ENCODE peak calls at places on chromosomes 13 and 19, in four cellular contexts. W is left ventricle myocardium inferior, I is uterus, T is cardiac muscle cell. A is an unnamed sample.

GRCh38 chr13:107250626-107251025 is 682.7 kb upstream of the ARGLU1 start:
- DNase-seq in W (no peak), I (no peak), T (no peak), A (no peak)

GRCh38 chr19:7904074-7905020 is 670 bp downstream of the MAP2K7 start:
- DNase-seq in W (no peak), I (peak), T (peak), A (peak)

GRCh38 chr13:24630851-24631341 is 49.3 kb upstream of the ATP12A start:
- DNase-seq in W (no peak), I (no peak), T (peak), A (no peak)

GRCh38 chr13:23621316-23621645 is 51.1 kb downstream of the TNFRSF19 start:
- DNase-seq in W (no peak), I (no peak), T (no peak), A (no peak)

GRCh38 chr19:6717441-6717971 is 2.9 kb downstream of the C3 start:
- DNase-seq in W (no peak), I (no peak), T (no peak), A (no peak)

GRCh38 chr19:38793186-38793585 is 4.2 kb downstream of the LGALS7B start:
- DNase-seq in W (no peak), I (no peak), T (no peak), A (no peak)

GRCh38 chr13:87684850-87685735 is 13.9 kb downstream of the SLITRK5 start:
- DNase-seq in W (no peak), I (no peak), T (no peak), A (no peak)

GRCh38 chr13:35690546-35690945 is 214.1 kb upstream of the MAB21L1 start:
- DNase-seq in W (no peak), I (no peak), T (no peak), A (peak)

GRCh38 chr13:78586706-78587105 is 16.6 kb downstream of the POU4F1 start:
- DNase-seq in W (no peak), I (no peak), T (peak), A (peak)

DNA sequence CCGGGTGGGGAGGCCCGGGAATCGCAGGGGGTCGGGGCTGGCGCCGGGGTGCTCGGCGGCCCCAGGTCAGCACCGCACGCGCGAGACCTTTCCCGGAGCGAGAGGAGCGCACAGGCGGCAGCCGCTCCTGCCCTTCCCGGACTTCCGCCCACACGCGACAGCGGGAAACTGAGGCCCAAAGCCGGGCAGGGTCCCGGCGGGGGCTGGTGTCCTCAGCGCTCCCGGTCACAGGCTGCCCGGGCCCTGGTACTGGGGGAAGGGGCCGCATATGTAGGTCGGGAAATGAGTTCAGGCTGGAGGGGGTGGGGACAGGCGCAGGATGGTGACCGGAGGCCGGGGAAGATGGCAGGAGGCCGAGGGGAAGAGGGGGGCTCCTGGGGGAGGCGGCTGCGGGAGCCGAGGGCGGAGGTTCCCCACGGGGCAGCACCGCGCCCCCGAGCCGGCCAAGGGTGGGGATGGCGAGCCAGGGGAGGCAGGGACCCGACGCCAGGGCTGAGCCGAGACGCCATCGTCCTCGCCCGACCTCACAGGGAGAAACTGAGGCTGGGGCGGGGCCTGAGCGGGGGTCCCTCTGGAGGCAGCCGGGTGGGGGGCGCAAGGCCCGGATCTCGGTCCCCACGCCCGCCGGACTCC is 662 bp downstream of the CBARP start:
- DNase-seq in W (no peak), I (peak), T (no peak), A (peak)
- H3K4me3 ChIP-seq in W (peak), I (peak), T (peak), A (peak)

GRCh38 chr19:30791116-30791515 is 418.9 kb downstream of the ZNF536 start:
- DNase-seq in W (no peak), I (peak), T (no peak), A (no peak)

GRCh38 chr19:30790048-30790680 is 418.0 kb downstream of the ZNF536 start:
- DNase-seq in W (no peak), I (no peak), T (no peak), A (no peak)

GRCh38 chr19:30795727-30796126 is 423.5 kb downstream of the ZNF536 start:
- DNase-seq in W (no peak), I (no peak), T (no peak), A (no peak)

GRCh38 chr19:30788105-30788765 is 416.1 kb downstream of the ZNF536 start:
- DNase-seq in W (no peak), I (no peak), T (no peak), A (peak)

GRCh38 chr19:30792561-30793505 is 420.6 kb downstream of the ZNF536 start:
- DNase-seq in W (no peak), I (no peak), T (no peak), A (peak)
- H3K4me3 ChIP-seq in W (no peak), I (no peak), T (no peak), A (no peak)

DNA sequence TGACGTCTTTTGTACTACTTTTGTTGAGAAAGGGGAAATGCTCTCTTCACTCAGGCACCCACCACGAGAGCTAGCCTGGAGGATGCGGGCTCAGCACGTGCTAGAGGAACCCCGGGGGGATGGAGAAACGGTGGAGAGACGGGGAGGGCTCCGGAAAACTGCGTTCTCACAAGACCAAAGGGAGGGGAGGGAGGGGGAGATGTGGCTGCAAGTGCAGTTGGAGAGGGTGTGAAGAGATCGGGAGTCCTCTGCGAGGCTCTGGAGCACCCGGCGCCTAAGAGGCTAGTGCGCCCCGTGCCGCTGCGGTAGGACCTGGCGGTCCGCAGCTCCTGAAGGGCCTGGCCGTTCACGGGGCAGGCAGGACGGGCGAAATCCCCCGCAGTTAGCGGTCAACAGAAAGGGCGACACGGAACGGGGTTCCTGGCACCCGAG is 43.4 kb upstream of the XPO4 start:
- DNase-seq in W (peak), I (no peak), T (peak), A (peak)
- H3K4me3 ChIP-seq in W (peak), I (no peak), T (no peak), A (no peak)

GRCh38 chr13:44191103-44191502 is 182.5 kb upstream of the SERP2 start:
- DNase-seq in W (no peak), I (no peak), T (no peak), A (no peak)
- H3K4me3 ChIP-seq in W (peak), I (no peak), T (no peak), A (no peak)

DNA sequence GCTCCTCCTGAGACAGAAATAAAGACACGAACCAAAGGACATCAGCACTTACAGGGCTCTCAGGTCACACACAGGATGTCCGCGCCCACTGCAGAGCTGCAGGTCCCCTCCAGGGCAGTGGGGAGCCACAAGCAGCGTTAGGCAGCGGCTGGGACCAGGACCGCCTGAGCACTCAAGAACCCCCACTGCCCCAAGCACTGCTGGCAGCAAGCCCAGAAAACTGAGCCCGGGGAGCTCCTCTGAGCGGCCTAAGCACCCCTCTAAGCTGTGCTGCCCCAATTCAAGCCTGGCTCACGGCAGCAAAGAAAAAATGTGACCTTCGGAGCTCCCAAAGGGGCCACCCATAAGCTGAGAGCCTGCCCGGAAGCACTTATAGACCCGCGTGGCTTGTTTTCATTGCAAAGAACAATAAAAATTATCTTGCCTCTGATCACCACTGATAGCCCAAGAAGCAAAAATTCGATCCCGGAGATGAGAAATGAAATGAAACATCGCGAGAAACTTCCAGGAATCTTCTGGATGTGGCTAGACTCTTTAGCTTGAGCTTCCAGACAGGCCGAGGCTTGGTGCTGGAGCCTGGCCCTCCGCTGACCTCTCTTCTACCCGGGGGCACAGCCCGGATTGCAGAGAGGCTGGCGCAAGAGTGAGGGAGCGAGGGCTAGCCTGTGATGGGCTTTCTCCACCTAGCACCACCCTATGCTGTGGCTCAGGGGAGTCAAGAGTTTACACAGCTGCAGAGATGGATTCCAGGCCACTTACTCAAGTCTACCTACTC is 6.3 kb downstream of the DPP9 start:
- DNase-seq in W (no peak), I (no peak), T (no peak), A (no peak)
- H3K4me3 ChIP-seq in W (no peak), I (no peak), T (no peak), A (no peak)

GRCh38 chr19:19515764-19516519 is at the start of gene NDUFA13:
- DNase-seq in W (peak), I (peak), T (peak), A (peak)

GRCh38 chr19:19514881-19515763 is at the start of gene TSSK6:
- DNase-seq in W (no peak), I (no peak), T (no peak), A (no peak)

GRCh38 chr19:19514215-19514633 is 1.1 kb downstream of the TSSK6 start:
- DNase-seq in W (peak), I (peak), T (no peak), A (no peak)

GRCh38 chr19:19513671-19514070 is 1.7 kb downstream of the TSSK6 start:
- DNase-seq in W (no peak), I (no peak), T (no peak), A (no peak)

GRCh38 chr19:19517235-19517619 is 1.2 kb downstream of the NDUFA13 start:
- DNase-seq in W (no peak), I (no peak), T (no peak), A (no peak)
- H3K4me3 ChIP-seq in W (peak), I (no peak), T (peak), A (peak)

GRCh38 chr13:99261040-99261439 is 2.9 kb upstream of the GPR18 start:
- DNase-seq in W (no peak), I (no peak), T (no peak), A (no peak)

GRCh38 chr13:99260216-99260615 is 2.0 kb upstream of the GPR18 start:
- DNase-seq in W (no peak), I (no peak), T (no peak), A (no peak)

GRCh38 chr13:99257291-99257690 is 888 bp downstream of the GPR18 start:
- DNase-seq in W (no peak), I (no peak), T (no peak), A (no peak)

GRCh38 chr13:99258210-99258860 is at the start of gene GPR18:
- DNase-seq in W (no peak), I (no peak), T (no peak), A (no peak)

DNA sequence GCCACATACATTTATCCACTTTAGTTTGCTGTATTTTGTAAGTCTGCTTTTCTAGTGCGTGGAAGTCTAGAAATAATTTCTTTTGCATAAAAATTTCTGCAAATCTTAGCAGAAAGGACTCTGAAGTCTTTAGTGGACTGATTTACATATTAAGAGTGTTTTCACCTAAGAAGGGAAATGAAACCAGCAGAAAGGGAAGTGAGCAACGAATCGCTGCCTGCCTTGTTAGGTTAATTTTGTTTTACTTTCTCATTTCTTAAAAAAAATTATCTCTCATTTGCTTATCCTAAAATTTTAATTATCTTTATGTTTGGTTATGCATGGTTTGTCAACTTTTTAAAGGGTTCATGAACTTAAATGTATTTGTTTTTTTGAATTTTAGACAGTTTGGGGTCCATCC is 767 bp upstream of the GPR18 start:
- DNase-seq in W (no peak), I (no peak), T (no peak), A (no peak)
- H3K4me3 ChIP-seq in W (no peak), I (no peak), T (no peak), A (no peak)

GRCh38 chr13:111462944-111463343 is 142.5 kb downstream of the TEX29 start:
- DNase-seq in W (no peak), I (no peak), T (no peak), A (no peak)
- H3K4me3 ChIP-seq in W (no peak), I (no peak), T (no peak), A (no peak)

A was measured in endodermal cell.